ENCODE peak calls at places on chromosomes 2 and 18, in four cellular contexts. K, V, X and D are unnamed samples.

GRCh38 chr2:37569986-37570688 is 101.3 kb downstream of the CDC42EP3 start:
- DNase-seq in K (no peak), X (no peak), V (no peak), D (no peak)

GRCh38 chr18:26868968-26869586 is 3.6 kb upstream of the AQP4 start:
- DNase-seq in V (no peak), X (no peak), K (no peak), D (no peak)

GRCh38 chr2:238103465-238104070 is 3.4 kb downstream of the ESPNL start:
- DNase-seq in K (no peak), X (no peak), V (no peak), D (no peak)

GRCh38 chr18:75335511-75335910 is 92.0 kb downstream of the SMIM21 start:
- DNase-seq in K (no peak), X (no peak), V (no peak), D (no peak)

GRCh38 chr2:15983496-15983895 is 43.1 kb downstream of the MYCN start:
- DNase-seq in X (no peak), K (no peak), V (no peak), D (no peak)

GRCh38 chr18:57961876-57962505 is 82.0 kb upstream of the NEDD4L start:
- DNase-seq in X (no peak), V (no peak), K (no peak), D (no peak)

GRCh38 chr18:44678725-44679055 is 2.0 kb upstream of the SETBP1 start:
- DNase-seq in V (no peak), K (no peak), X (no peak), D (no peak)

GRCh38 chr2:19178175-19178574 is 180.2 kb downstream of the OSR1 start:
- DNase-seq in V (no peak), X (no peak), K (no peak), D (no peak)

GRCh38 chr2:231568785-231569435 is 23.8 kb upstream of the TEX44 start:
- DNase-seq in V (no peak), X (no peak), K (no peak), D (no peak)

GRCh38 chr2:240300840-240301239 is 134.6 kb upstream of the GPC1 start:
- DNase-seq in X (no peak), K (peak; percentile 24), V (no peak), D (no peak)
- TF ChIP-seq CTCF in X (no peak), K (no peak), V (no peak), D (no peak)

GRCh38 chr2:239175181-239175580 is 225.6 kb downstream of the HDAC4 start:
- DNase-seq in V (peak; percentile 1), X (no peak), K (no peak), D (no peak)
- H3K4me3 ChIP-seq in V (no peak overlapping the region), X (no peak overlapping the region), K (no peak overlapping the region), D (no peak overlapping the region)

GRCh38 chr2:65598240-65598639 is 165.8 kb upstream of the SPRED2 start:
- DNase-seq in V (no peak), K (no peak), X (no peak), D (no peak)

GRCh38 chr2:65604246-65604645 is 171.8 kb upstream of the SPRED2 start:
- DNase-seq in K (no peak), X (no peak), V (no peak), D (no peak)

GRCh38 chr2:65602851-65603250 is 170.5 kb upstream of the SPRED2 start:
- DNase-seq in X (no peak), K (no peak), V (no peak), D (no peak)

GRCh38 chr2:65595641-65596040 is 163.2 kb upstream of the SPRED2 start:
- DNase-seq in X (no peak), V (no peak), K (no peak), D (no peak)

GRCh38 chr2:65599693-65600092 is 167.3 kb upstream of the SPRED2 start:
- DNase-seq in V (no peak), K (no peak), X (no peak), D (no peak)
- H3K36me3 ChIP-seq in V (no peaks in the 10 kb centered on the region), K (no peaks in the 10 kb centered on the region), X (no peaks in the 10 kb centered on the region), D (no peaks in the 10 kb centered on the region)

GRCh38 chr2:111108745-111109271 is 11.9 kb upstream of the BCL2L11 start:
- DNase-seq in K (no peak), X (peak; percentile 76), V (no peak), D (no peak)
- TF ChIP-seq CTCF in K (no peak), X (no peak), V (no peak), D (no peak)

GRCh38 chr2:54628957-54629356 is 94.5 kb upstream of the EML6 start:
- DNase-seq in X (no peak), V (no peak), K (no peak), D (no peak)
- H3K4me3 ChIP-seq in X (no peak overlapping the region), V (no peak overlapping the region), K (no peak overlapping the region), D (no peak overlapping the region)

GRCh38 chr2:121346886-121347285 is 61.9 kb upstream of the TFCP2L1 start:
- DNase-seq in K (no peak), V (no peak), X (no peak), D (no peak)

GRCh38 chr2:121345101-121345500 is 60.1 kb upstream of the TFCP2L1 start:
- DNase-seq in V (no peak), X (no peak), K (no peak), D (no peak)

GRCh38 chr2:121348128-121348740 is 63.2 kb upstream of the TFCP2L1 start:
- DNase-seq in V (no peak), K (no peak), X (no peak), D (no peak)

GRCh38 chr2:121345887-121346286 is 60.9 kb upstream of the TFCP2L1 start:
- DNase-seq in V (no peak), K (no peak), X (no peak), D (no peak)

GRCh38 chr2:121346407-121346806 is 61.4 kb upstream of the TFCP2L1 start:
- DNase-seq in X (no peak), K (no peak), V (no peak), D (no peak)
- H3K36me3 ChIP-seq in X (peaks cover 17% of the 10 kb centered on the region), K (no peaks in the 10 kb centered on the region), V (peaks cover 44% of the 10 kb centered on the region), D (no peaks in the 10 kb centered on the region)

GRCh38 chr2:182870227-182870626 is 3.8 kb upstream of the FRZB start:
- DNase-seq in K (no peak), V (no peak), X (no peak), D (no peak)
- TF ChIP-seq CTCF in K (no peak), V (no peak), X (peak; percentile 66), D (peak; percentile 23)

GRCh38 chr2:172083725-172084483 is 1.4 kb upstream of the DLX1 start:
- DNase-seq in X (no peak), K (no peak), V (no peak), D (no peak)
- H3K4me3 ChIP-seq in X (no peak overlapping the region), K (no peak overlapping the region), V (no peak overlapping the region), D (no peak overlapping the region)

DNA sequence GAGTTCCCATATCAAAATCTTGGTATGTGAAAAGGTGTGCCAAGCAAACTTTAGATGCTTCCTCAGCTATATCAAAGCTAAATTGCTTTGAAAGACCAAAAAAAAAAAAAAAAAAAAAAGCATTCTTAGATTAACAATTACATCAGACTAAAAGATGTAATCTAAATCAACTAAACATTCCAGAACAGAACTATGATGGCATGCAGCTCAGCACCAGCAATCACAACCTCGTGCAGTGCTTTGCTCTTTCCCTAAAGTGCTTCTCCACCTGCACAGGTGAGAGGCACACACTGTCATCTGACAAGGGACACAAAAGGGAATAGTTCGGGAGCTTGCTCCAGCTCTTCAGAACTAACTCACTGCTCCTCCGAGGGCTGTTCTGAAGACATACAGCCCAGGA is 37.5 kb downstream of the ADAM17 start:
- DNase-seq in V (no peak), X (no peak), K (no peak), D (no peak)
- H3K36me3 ChIP-seq in V (peaks cover 7% of the 10 kb centered on the region), X (peaks cover 43% of the 10 kb centered on the region), K (no peaks in the 10 kb centered on the region), D (no peaks in the 10 kb centered on the region)